ENCODE peak calls at places on chromosomes 16 and 17, in five cellular contexts. C, Q, M, X and K are unnamed samples.
A peak's percentile ranks its signal among the peaks of the same experiment; 100 is the strongest.

GRCh38 chr17:8961861-8962260 is 3.6 kb downstream of the PIK3R5 start:
- DNase-seq in C (no peak), Q (no peak), M (no peak), X (no peak), K (no peak)

GRCh38 chr17:49798182-49798581 is 9.7 kb downstream of the KAT7 start:
- DNase-seq in C (no peak), Q (peak; percentile 44), M (no peak), X (no peak), K (no peak)

GRCh38 chr17:39576187-39576586 is 31.5 kb downstream of the NEUROD2 start:
- DNase-seq in C (no peak), Q (no peak), M (peak; percentile 31), X (peak; percentile 22), K (peak; percentile 76)

GRCh38 chr17:4620531-4621101 is 20.9 kb downstream of the ALOX15 start:
- DNase-seq in C (no peak), Q (no peak), M (no peak), X (no peak), K (no peak)

GRCh38 chr17:65750678-65751077 is 189.2 kb upstream of the AXIN2 start:
- DNase-seq in C (no peak), Q (peak; percentile 42), M (peak; percentile 79), X (peak; percentile 96), K (peak; percentile 35)

GRCh38 chr17:74351552-74352210 is 10.0 kb downstream of the BTBD17 start:
- DNase-seq in C (no peak), Q (no peak), M (no peak), X (peak; percentile 53), K (peak; percentile 37)

GRCh38 chr17:7112527-7113108 is 2.0 kb downstream of the ASGR2 start:
- DNase-seq in C (no peak), Q (no peak), M (no peak), X (no peak), K (no peak)

GRCh38 chr17:50280068-50280467 is 5.8 kb downstream of the TMEM92 start:
- DNase-seq in C (no peak), Q (peak; percentile 5), M (no peak), X (peak; percentile 38), K (no peak)

GRCh38 chr17:67281053-67281452 is 36.1 kb upstream of the HELZ start:
- DNase-seq in C (no peak), Q (no peak), M (no peak), X (no peak), K (peak; percentile 21)

GRCh38 chr16:88022076-88023042 is 71.1 kb downstream of the BANP start:
- DNase-seq in C (no peak), Q (no peak), M (peak; percentile 51), X (no peak), K (no peak)

GRCh38 chr17:78539771-78540170 is 37.4 kb downstream of the DNAH17 start:
- DNase-seq in C (no peak), Q (no peak), M (no peak), X (no peak), K (no peak)

GRCh38 chr17:70270554-70270953 is 101.2 kb downstream of the KCNJ2 start:
- DNase-seq in C (no peak), Q (no peak), M (no peak), X (no peak), K (no peak)

GRCh38 chr17:31327534-31328526 is 6.4 kb upstream of the EVI2A start:
- DNase-seq in C (no peak), Q (peak; percentile 31), M (no peak), X (peak; percentile 88), K (no peak)

GRCh38 chr17:18896947-18897346 is 39.0 kb downstream of the PRPSAP2 start:
- DNase-seq in C (no peak), Q (no peak), M (no peak), X (no peak), K (no peak)

GRCh38 chr16:4697867-4698291 is 4.5 kb downstream of the NUDT16L1 start:
- DNase-seq in C (no peak), Q (no peak), M (no peak), X (no peak), K (no peak)

GRCh38 chr16:711548-712320 is 3.2 kb upstream of the METRN start:
- DNase-seq in C (peak; percentile 91), Q (peak; percentile 91), M (peak; percentile 49), X (peak; percentile 77), K (peak; percentile 92)

GRCh38 chr16:2008631-2009301 is 855 bp downstream of the ZNF598 start:
- DNase-seq in C (no peak), Q (peak; percentile 62), M (no peak), X (no peak), K (no peak)

GRCh38 chr17:27577124-27577761 is 53.7 kb upstream of the LGALS9 start:
- DNase-seq in C (no peak), Q (peak; percentile 51), M (no peak), X (peak; percentile 57), K (peak; percentile 67)

GRCh38 chr17:6463616-6464445 is 19.6 kb downstream of the PIMREG start:
- DNase-seq in C (no peak), Q (no peak), M (no peak), X (no peak), K (no peak)

GRCh38 chr16:14284930-14285541 is 213.9 kb downstream of the MRTFB start:
- DNase-seq in C (peak; percentile 40), Q (peak; percentile 74), M (peak; percentile 77), X (peak; percentile 73), K (peak; percentile 67)

GRCh38 chr17:45123930-45124796 is 8.2 kb downstream of the PLCD3 start:
- DNase-seq in C (no peak), Q (peak; percentile 97), M (no peak), X (peak; percentile 96), K (peak; percentile 91)

GRCh38 chr16:70684146-70685060 is 1.4 kb downstream of the MTSS2 start:
- DNase-seq in C (no peak), Q (no peak), M (no peak), X (no peak), K (no peak)

GRCh38 chr17:4715071-4715749 is 4.8 kb downstream of the ARRB2 start:
- DNase-seq in C (no peak), Q (no peak), M (no peak), X (no peak), K (no peak)

GRCh38 chr16:57762365-57763289 is 27.1 kb downstream of the KATNB1 start:
- DNase-seq in C (no peak), Q (no peak), M (no peak), X (no peak), K (no peak)

GRCh38 chr17:77323413-77324171 is 182.8 kb downstream of the SEC14L1 start:
- DNase-seq in C (no peak), Q (peak; percentile 58), M (no peak), X (peak; percentile 84), K (peak; percentile 66)

GRCh38 chr17:61701334-61701733 is 110.3 kb upstream of the NACA2 start:
- DNase-seq in C (no peak), Q (no peak), M (no peak), X (no peak), K (no peak)

GRCh38 chr16:87314990-87315420 is 2.2 kb downstream of the C16orf95 start:
- DNase-seq in C (no peak), Q (no peak), M (no peak), X (no peak), K (no peak)

GRCh38 chr16:1105888-1106620 is 10.0 kb upstream of the C1QTNF8 start:
- DNase-seq in C (peak; percentile 68), Q (peak; percentile 95), M (peak; percentile 69), X (peak; percentile 85), K (peak; percentile 89)

GRCh38 chr16:75345711-75346110 is 87.6 kb downstream of the CFDP1 start:
- DNase-seq in C (no peak), Q (no peak), M (no peak), X (no peak), K (no peak)

GRCh38 chr17:34135841-34136240 is 119.2 kb upstream of the CCL2 start:
- DNase-seq in C (no peak), Q (no peak), M (peak; percentile 25), X (no peak), K (no peak)

GRCh38 chr17:51706098-51706497 is 445.8 kb downstream of the UTP18 start:
- DNase-seq in C (no peak), Q (no peak), M (no peak), X (no peak), K (no peak)

GRCh38 chr16:78428193-78428592 is 328.7 kb downstream of the WWOX start:
- DNase-seq in C (no peak), Q (no peak), M (no peak), X (no peak), K (no peak)